ENCODE peak calls at places on chromosomes 13 and 19, in nine cellular contexts. A, M, G, T, K, D, H, R and L are unnamed samples.

GRCh38 chr13:44459674-44460073 is 86.0 kb downstream of the SERP2 start:
- DNase-seq in A (no peak), D (no peak), T (no peak), G (no peak), H (no peak), K (no peak), M (no peak), R (no peak), L (no peak)

GRCh38 chr13:79393564-79394249 is 12.3 kb downstream of the RBM26 start:
- DNase-seq in H (no peak), G (no peak), A (no peak), M (peak; percentile 33), D (no peak), K (no peak), T (no peak), R (no peak), L (no peak)

GRCh38 chr13:34003712-34004111 is 185.8 kb downstream of the RFC3 start:
- DNase-seq in D (no peak), T (no peak), A (no peak), K (no peak), H (no peak), R (no peak), M (no peak), G (no peak), L (no peak)

GRCh38 chr19:48629599-48630288 is 7.4 kb downstream of the DBP start:
- DNase-seq in G (peak; percentile 85), R (no peak), A (no peak), M (peak; percentile 92), H (no peak), T (peak; percentile 68), D (no peak), K (no peak), L (no peak)

GRCh38 chr19:4007836-4008539 is 452 bp downstream of the PIAS4 start:
- DNase-seq in K (no peak), T (no peak), A (no peak), D (no peak), H (no peak), G (peak; percentile 14), R (no peak), M (peak; percentile 56), L (peak; percentile 26)

GRCh38 chr13:77990973-77991372 is 72.3 kb upstream of the EDNRB start:
- DNase-seq in G (no peak), R (no peak), A (no peak), T (no peak), M (no peak), H (no peak), D (no peak), K (no peak), L (no peak)

GRCh38 chr13:36887758-36888521 is 32.1 kb downstream of the SMAD9 start:
- DNase-seq in H (no peak), K (no peak), R (no peak), M (no peak), A (no peak), D (no peak), G (no peak), T (no peak), L (no peak)

GRCh38 chr13:35210234-35210633 is 266.3 kb downstream of the MAB21L1 start:
- DNase-seq in G (peak; percentile 58), T (no peak), K (no peak), M (no peak), D (no peak), H (no peak), R (no peak), A (no peak), L (no peak)

GRCh38 chr13:33349996-33350826 is 64.7 kb upstream of the STARD13 start:
- DNase-seq in G (no peak), R (no peak), D (no peak), H (no peak), T (peak; percentile 56), K (no peak), A (no peak), M (peak; percentile 71), L (peak; percentile 73)

GRCh38 chr13:86324191-86324590 is 525.0 kb upstream of the SLITRK6 start:
- DNase-seq in G (no peak), R (no peak), M (no peak), A (no peak), D (no peak), T (no peak), K (no peak), H (no peak), L (no peak)

GRCh38 chr19:49210108-49210900 is 52.7 kb downstream of the TRPM4 start:
- DNase-seq in R (no peak), G (no peak), K (no peak), T (peak; percentile 35), A (peak; percentile 31), M (peak; percentile 35), D (no peak), H (no peak), L (no peak)

GRCh38 chr13:109868583-109869311 is 82.4 kb upstream of the IRS2 start:
- DNase-seq in D (no peak), M (no peak), G (no peak), R (no peak), T (no peak), K (no peak), A (no peak), H (no peak), L (no peak)

GRCh38 chr13:103097366-103097928 is 31.2 kb upstream of the SLC10A2 start:
- DNase-seq in G (no peak), T (no peak), D (no peak), H (no peak), K (no peak), M (no peak), A (no peak), R (no peak), L (no peak)

GRCh38 chr13:99907627-99908026 is 63.9 kb downstream of the ZIC5 start:
- DNase-seq in D (no peak), T (no peak), K (no peak), H (no peak), G (no peak), A (no peak), R (no peak), M (no peak), L (no peak)

GRCh38 chr19:47853003-47853402 is 6.0 kb upstream of the TPRX2 start:
- DNase-seq in H (peak; percentile 41), T (no peak), R (no peak), D (no peak), A (no peak), G (no peak), K (no peak), M (no peak), L (no peak)

GRCh38 chr13:98487522-98487921 is 89.4 kb downstream of the STK24 start:
- DNase-seq in T (no peak), G (no peak), H (no peak), A (no peak), D (no peak), R (no peak), K (no peak), M (no peak), L (no peak)

GRCh38 chr13:36520111-36520510 is 87.8 kb downstream of the CCNA1 start:
- DNase-seq in H (no peak), G (no peak), T (no peak), K (no peak), R (no peak), A (no peak), D (no peak), M (no peak), L (no peak)

GRCh38 chr19:27652281-27652680 is 1560.7 kb downstream of the UQCRFS1 start:
- DNase-seq in M (no peak), G (no peak), A (no peak), R (no peak), H (no peak), K (no peak), T (no peak), D (no peak), L (no peak)

GRCh38 chr13:93549326-93549855 is 322.8 kb downstream of the GPC6 start:
- DNase-seq in K (no peak), D (no peak), R (no peak), H (no peak), G (no peak), M (no peak), A (no peak), T (no peak), L (peak; percentile 42)

GRCh38 chr13:27535546-27535945 is 84.8 kb downstream of the LNX2 start:
- DNase-seq in M (no peak), D (no peak), R (no peak), A (no peak), H (no peak), T (no peak), K (no peak), G (no peak), L (no peak)

GRCh38 chr19:41302624-41303351 is 7.2 kb upstream of the CCDC97 start:
- DNase-seq in G (no peak), D (no peak), H (no peak), A (peak; percentile 37), R (peak; percentile 50), M (no peak), K (no peak), T (no peak), L (no peak)

GRCh38 chr19:35045667-35046300 is 4.3 kb downstream of the HPN start:
- DNase-seq in K (no peak), H (no peak), R (peak; percentile 18), A (peak; percentile 12), G (no peak), D (peak; percentile 85), M (no peak), T (peak; percentile 36), L (peak; percentile 56)

GRCh38 chr19:28437390-28438346 is 775.3 kb downstream of the UQCRFS1 start:
- DNase-seq in D (no peak), M (peak; percentile 35), R (no peak), G (no peak), K (no peak), T (no peak), A (no peak), H (no peak), L (no peak)